ENCODE peak calls at places on chromosomes 2 and 18, in five cellular contexts. K is esophagus squamous epithelium; X is NCI-H345; O is CD8-positive, alpha-beta T cell; Q is IMR-90. U is an unnamed sample.
A peak's percentile ranks its signal among the peaks of the same experiment; 100 is the strongest.

GRCh38 chr18:45374878-45375630 is 240.2 kb upstream of the SLC14A2 start:
- DNase-seq in O (no peak), X (no peak), Q (no peak), K (no peak), U (no peak)

GRCh38 chr2:118903029-118903351 is 39.0 kb upstream of the MARCO start:
- DNase-seq in X (no peak), Q (no peak), O (no peak), K (no peak), U (no peak)

GRCh38 chr2:119436993-119437772 is 5.5 kb downstream of the TMEM37 start:
- DNase-seq in O (no peak), K (no peak), Q (no peak), X (no peak), U (no peak)

GRCh38 chr2:188819781-188820180 is 154.4 kb upstream of the COL3A1 start:
- DNase-seq in O (no peak), K (no peak), Q (no peak), X (no peak), U (no peak)

GRCh38 chr2:128732976-128733431 is 414.3 kb upstream of the HS6ST1 start:
- DNase-seq in O (no peak), Q (peak; percentile 82), X (no peak), K (no peak), U (peak; percentile 99)

GRCh38 chr2:8229546-8229986 is 452.3 kb upstream of the ID2 start:
- DNase-seq in K (peak; percentile 5), O (peak; percentile 31), X (no peak), Q (peak; percentile 84), U (peak; percentile 78)

GRCh38 chr18:46152436-46152807 is 48.2 kb downstream of the HAUS1 start:
- DNase-seq in Q (peak; percentile 83), X (no peak), O (no peak), K (no peak), U (peak; percentile 56)

GRCh38 chr2:39881494-39881893 is 102.4 kb upstream of the THUMPD2 start:
- DNase-seq in Q (peak; percentile 40), K (no peak), X (no peak), O (no peak), U (peak; percentile 50)

GRCh38 chr2:172427990-172428840 is 829 bp downstream of the ITGA6 start:
- DNase-seq in K (no peak), O (peak; percentile 46), Q (no peak), X (peak; percentile 50), U (no peak)

GRCh38 chr18:69982417-69982816 is 34.7 kb upstream of the CD226 start:
- DNase-seq in K (no peak), Q (no peak), X (no peak), O (no peak), U (no peak)

GRCh38 chr2:85539361-85540130 is 578 bp downstream of the MAT2A start:
- DNase-seq in K (peak; percentile 36), X (peak; percentile 60), Q (peak; percentile 61), O (peak; percentile 62), U (peak; percentile 71)

GRCh38 chr2:207397917-207398655 is 131.7 kb upstream of the CREB1 start:
- DNase-seq in O (no peak), Q (no peak), K (no peak), X (no peak), U (no peak)

GRCh38 chr2:240794178-240794721 is 25.8 kb downstream of the KIF1A start:
- DNase-seq in K (no peak), X (no peak), O (no peak), Q (no peak), U (no peak)

GRCh38 chr2:165691615-165692014 is 102.4 kb downstream of the GALNT3 start:
- DNase-seq in Q (peak; percentile 31), O (no peak), K (no peak), X (no peak), U (peak; percentile 67)

GRCh38 chr2:67485431-67485830 is 88.3 kb downstream of the ETAA1 start:
- DNase-seq in Q (peak; percentile 52), X (no peak), O (no peak), K (no peak), U (peak; percentile 50)

GRCh38 chr2:208326016-208326415 is 60.0 kb downstream of the PIKFYVE start:
- DNase-seq in O (no peak), X (no peak), Q (no peak), K (no peak), U (no peak)

GRCh38 chr2:227511955-227512354 is 40.0 kb downstream of the AGFG1 start:
- DNase-seq in X (no peak), K (no peak), O (no peak), Q (no peak), U (no peak)

GRCh38 chr2:36854241-36854640 is 112.1 kb downstream of the STRN start:
- DNase-seq in K (no peak), X (no peak), O (no peak), Q (no peak), U (no peak)

GRCh38 chr2:180033993-180034894 is 27.1 kb upstream of the CWC22 start:
- DNase-seq in X (peak; percentile 88), K (no peak), Q (peak; percentile 58), O (no peak), U (peak; percentile 56)

GRCh38 chr2:186891219-186891621 is 42.2 kb upstream of the ZSWIM2 start:
- DNase-seq in Q (no peak), K (no peak), O (no peak), X (no peak), U (peak; percentile 84)

GRCh38 chr2:26011990-26012856 is 21.7 kb upstream of the RAB10 start:
- DNase-seq in X (peak; percentile 14), Q (peak; percentile 81), O (no peak), K (no peak), U (peak; percentile 48)

GRCh38 chr2:169815849-169816248 is 8.9 kb downstream of the METTL5 start:
- DNase-seq in K (no peak), O (no peak), X (no peak), Q (peak; percentile 85), U (peak; percentile 51)

GRCh38 chr2:221420245-221420644 is 151.9 kb downstream of the EPHA4 start:
- DNase-seq in X (no peak), O (no peak), K (no peak), Q (no peak), U (no peak)

U was measured in cardiac fibroblast.